ENCODE peak calls at places on chromosomes 3 and 15, in seven cellular contexts. Q, E, I, M, U, A and G are unnamed samples.
A peak's percentile ranks its signal among the peaks of the same experiment; 100 is the strongest.

GRCh38 chr3:120678331-120678845 is 3.7 kb downstream of the HGD start:
- DNase-seq in M (peak; percentile 21), Q (peak; percentile 85), I (peak; percentile 65), E (peak; percentile 68), A (peak; percentile 14), U (peak; percentile 70), G (no peak)

GRCh38 chr3:121942116-121942786 is 48.0 kb downstream of the SLC15A2 start:
- DNase-seq in M (peak; percentile 46), I (peak; percentile 7), Q (peak; percentile 29), E (no peak), U (no peak), A (no peak), G (no peak)

GRCh38 chr3:113249111-113249510 is 37.8 kb downstream of the BOC start:
- DNase-seq in U (peak; percentile 81), E (no peak), I (peak; percentile 88), M (peak; percentile 76), A (no peak), Q (peak; percentile 83), G (no peak)

GRCh38 chr15:73212424-73212823 is 156.3 kb downstream of the HCN4 start:
- DNase-seq in Q (peak; percentile 18), A (no peak), E (no peak), U (no peak), M (no peak), I (peak; percentile 57), G (no peak)

GRCh38 chr3:123321806-123322205 is 120.1 kb downstream of the SEC22A start:
- DNase-seq in U (no peak), E (no peak), Q (no peak), I (no peak), A (no peak), M (no peak), G (no peak)

GRCh38 chr3:161310649-161311423 is 60.5 kb downstream of the SPTSSB start:
- DNase-seq in A (no peak), E (no peak), I (no peak), M (no peak), U (no peak), Q (no peak), G (no peak)

GRCh38 chr15:73325191-73325980 is 43.4 kb downstream of the HCN4 start:
- DNase-seq in M (no peak), A (no peak), E (no peak), U (no peak), Q (no peak), I (no peak), G (no peak)

GRCh38 chr3:12465826-12466225 is 18.5 kb upstream of the TSEN2 start:
- DNase-seq in I (no peak), U (no peak), E (no peak), M (no peak), Q (no peak), A (no peak), G (no peak)

GRCh38 chr3:4752201-4753072 is 226.8 kb upstream of the BHLHE40 start:
- DNase-seq in U (peak; percentile 23), E (no peak), A (no peak), M (peak; percentile 64), I (peak; percentile 10), Q (peak; percentile 48), G (no peak)

GRCh38 chr3:171772427-171773056 is 37.7 kb downstream of the PLD1 start:
- DNase-seq in A (peak; percentile 24), E (no peak), M (no peak), Q (peak; percentile 85), U (peak; percentile 57), I (peak; percentile 76), G (no peak)

GRCh38 chr3:14725015-14725431 is 50.1 kb downstream of the C3orf20 start:
- DNase-seq in Q (peak; percentile 79), E (no peak), I (peak; percentile 64), M (no peak), A (no peak), U (peak; percentile 35), G (no peak)

GRCh38 chr3:32577621-32578556 is 7.2 kb upstream of the DYNC1LI1 start:
- DNase-seq in I (peak; percentile 65), E (no peak), Q (peak; percentile 59), U (peak; percentile 45), A (no peak), M (no peak), G (no peak)

GRCh38 chr15:65400760-65401606 is 21.8 kb downstream of the IGDCC4 start:
- DNase-seq in U (no peak), Q (peak; percentile 71), A (peak; percentile 62), I (peak; percentile 72), E (no peak), M (no peak), G (peak; percentile 47)

GRCh38 chr3:51710631-51711351 is 3.9 kb downstream of the GRM2 start:
- DNase-seq in U (no peak), A (no peak), E (no peak), I (no peak), M (no peak), Q (no peak), G (no peak)
- TF ChIP-seq CTCF in U (no peak), A (peak; percentile 40), E (no peak), I (no peak), M (peak; percentile 33), Q (peak; percentile 3), G (no peak)

GRCh38 chr3:50626406-50626805 is 9.5 kb downstream of the MAPKAPK3 start:
- DNase-seq in E (no peak), A (no peak), I (no peak), Q (no peak), M (no peak), U (no peak), G (no peak)
- TF ChIP-seq CTCF in E (no peak), A (no peak), I (no peak), Q (no peak), M (no peak), U (no peak), G (no peak)

GRCh38 chr15:44296625-44297524 is 8.4 kb downstream of the GOLM2 start:
- DNase-seq in E (no peak), U (peak; percentile 34), I (peak; percentile 78), M (peak; percentile 46), A (no peak), Q (peak; percentile 73), G (no peak)

GRCh38 chr15:44295909-44296420 is 7.4 kb downstream of the GOLM2 start:
- DNase-seq in A (no peak), Q (peak; percentile 10), M (no peak), E (no peak), U (no peak), I (peak; percentile 45), G (no peak)

GRCh38 chr15:44299997-44300396 is 11.5 kb downstream of the GOLM2 start:
- DNase-seq in A (no peak), Q (no peak), E (no peak), U (no peak), I (no peak), M (no peak), G (no peak)

GRCh38 chr15:44300567-44300966 is 12.0 kb downstream of the GOLM2 start:
- DNase-seq in E (no peak), A (no peak), I (no peak), M (no peak), U (no peak), Q (no peak), G (no peak)

DNA sequence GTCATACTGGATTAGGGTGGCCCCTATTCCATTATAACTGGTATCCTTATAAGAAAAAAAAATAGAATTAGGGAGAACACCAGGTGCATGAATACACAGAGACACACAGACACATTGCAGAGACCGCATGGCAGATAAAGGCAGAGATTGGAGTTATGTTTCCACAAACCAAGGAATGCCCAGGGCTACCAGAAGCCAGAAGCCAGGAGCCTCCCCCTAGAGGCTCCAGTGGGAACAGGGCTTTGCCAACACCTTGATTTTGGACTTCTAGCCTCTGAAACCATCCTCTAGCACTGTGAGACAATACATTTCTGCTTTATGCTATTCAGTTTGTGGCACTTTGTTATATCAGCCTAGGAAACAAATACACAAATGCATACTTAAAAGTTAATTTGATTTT is 10.4 kb downstream of the GOLM2 start:
- DNase-seq in A (no peak), M (no peak), Q (peak; percentile 18), I (no peak), U (no peak), E (no peak), G (no peak)
- TF ChIP-seq CTCF in A (peak; percentile 47), M (peak; percentile 57), Q (peak; percentile 55), I (peak; percentile 20), U (no peak), E (no peak), G (no peak)

GRCh38 chr3:196989721-196990262 is 21.2 kb upstream of the PIGZ start:
- DNase-seq in Q (no peak), E (no peak), A (no peak), U (no peak), M (no peak), I (no peak), G (no peak)

GRCh38 chr3:196987022-196987421 is 18.4 kb upstream of the PIGZ start:
- DNase-seq in E (no peak), M (no peak), Q (no peak), I (no peak), A (no peak), U (no peak), G (no peak)

GRCh38 chr3:196985954-196986885 is 17.6 kb upstream of the PIGZ start:
- DNase-seq in A (no peak), U (no peak), E (no peak), I (no peak), Q (peak; percentile 17), M (no peak), G (no peak)

GRCh38 chr3:196990654-196991053 is 22.0 kb upstream of the PIGZ start:
- DNase-seq in U (no peak), I (no peak), A (no peak), Q (no peak), E (no peak), M (no peak), G (no peak)

DNA sequence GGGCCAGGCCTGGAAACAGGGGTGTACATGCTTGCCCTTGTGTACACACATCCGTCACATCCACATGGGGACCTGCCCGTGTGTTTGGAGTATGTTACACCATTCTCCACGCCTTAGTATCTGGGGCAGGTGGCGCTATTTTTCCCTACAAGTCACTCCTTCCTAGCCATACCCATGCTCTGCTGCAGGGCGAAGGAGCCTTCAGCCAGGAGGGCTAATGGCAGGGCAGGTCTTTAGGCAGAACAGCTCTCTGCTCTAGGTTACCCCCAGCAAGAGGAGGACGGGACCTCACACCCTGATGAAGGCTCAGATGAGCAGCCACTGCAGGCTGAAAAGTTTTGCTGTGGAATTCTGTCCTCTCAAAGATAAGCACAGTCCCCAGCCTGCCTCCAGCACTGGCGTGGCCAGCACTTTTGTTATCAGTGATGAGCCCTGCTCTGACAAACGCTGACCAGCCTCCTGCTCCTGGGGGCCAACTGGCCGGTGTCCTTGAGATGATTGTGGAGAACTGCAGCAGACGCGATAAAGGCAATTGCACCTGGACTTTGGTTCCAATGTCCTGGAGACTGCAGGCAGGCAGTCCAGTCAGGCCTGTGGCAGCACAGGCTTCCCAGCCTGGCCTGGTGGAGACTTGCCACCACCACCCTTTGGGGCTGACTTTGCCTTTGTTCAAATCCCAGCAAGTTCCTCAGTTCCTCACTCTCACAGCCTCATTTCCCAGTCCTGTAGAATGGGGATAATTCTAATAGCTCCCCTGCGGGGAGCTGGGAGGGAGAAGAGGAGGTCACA is 19.8 kb upstream of the PIGZ start:
- DNase-seq in I (no peak), E (no peak), A (no peak), M (no peak), U (no peak), Q (no peak), G (no peak)
- TF ChIP-seq CTCF in I (no peak), E (no peak), A (peak; percentile 31), M (peak; percentile 46), U (no peak), Q (no peak), G (no peak)

GRCh38 chr3:55721716-55722484 is 234.8 kb upstream of the WNT5A start:
- DNase-seq in E (peak; percentile 57), I (peak; percentile 51), M (no peak), A (no peak), U (peak; percentile 14), Q (peak; percentile 46), G (no peak)
- TF ChIP-seq CTCF in E (peak; percentile 47), I (peak; percentile 72), M (peak; percentile 81), A (peak; percentile 44), U (peak; percentile 80), Q (peak; percentile 57), G (no peak)